ENCODE peak calls at places on chromosome 1, in six cellular contexts. K, H, N, Y, Z and S are unnamed samples. For H3K4me1, the result is how much of the 10 kb centered on the place peaks cover.

GRCh38 chr1:201648911-201649775 is 110.2 kb downstream of the NAV1 start:
- DNase-seq in K (peak), H (peak), N (no peak), Y (peak), Z (peak), S (no peak)

GRCh38 chr1:10467078-10467477 is 5.3 kb downstream of the DFFA start:
- DNase-seq in K (no peak), H (no peak), N (no peak), Y (no peak), Z (no peak), S (no peak)

GRCh38 chr1:55572878-55573734 is 357.9 kb upstream of the USP24 start:
- DNase-seq in K (no peak), H (no peak), N (no peak), Y (no peak), Z (no peak), S (no peak)

GRCh38 chr1:25145775-25146381 is 86.4 kb downstream of the SYF2 start:
- DNase-seq in K (no peak), H (no peak), N (no peak), Y (no peak), Z (no peak), S (peak)

GRCh38 chr1:40309374-40310128 is 7.5 kb downstream of the COL9A2 start:
- DNase-seq in K (no peak), H (no peak), N (no peak), Y (no peak), Z (no peak), S (peak)

GRCh38 chr1:235357485-235358378 is 9.5 kb upstream of the TBCE start:
- DNase-seq in K (no peak), H (no peak), N (no peak), Y (no peak), Z (peak), S (no peak)

GRCh38 chr1:147238053-147238902 is 4.2 kb upstream of the CHD1L start:
- DNase-seq in K (no peak), H (no peak), N (no peak), Y (no peak), Z (no peak), S (no peak)

GRCh38 chr1:202618387-202619022 is 91.7 kb downstream of the SYT2 start:
- DNase-seq in K (no peak), H (peak), N (no peak), Y (no peak), Z (no peak), S (no peak)

GRCh38 chr1:18546026-18546425 is 65.3 kb downstream of the KLHDC7A start:
- DNase-seq in K (no peak), H (no peak), N (no peak), Y (peak), Z (no peak), S (no peak)

GRCh38 chr1:226706664-226707063 is 32.4 kb downstream of the ITPKB start:
- DNase-seq in K (no peak), H (no peak), N (no peak), Y (no peak), Z (no peak), S (no peak)

GRCh38 chr1:64212023-64212422 is 8.6 kb downstream of the UBE2U start:
- DNase-seq in K (no peak), H (no peak), N (no peak), Y (no peak), Z (no peak), S (no peak)

GRCh38 chr1:198183605-198184004 is 26.8 kb downstream of the NEK7 start:
- DNase-seq in K (no peak), H (no peak), N (no peak), Y (no peak), Z (no peak), S (no peak)

GRCh38 chr1:161098161-161099068 is at the start of gene KLHDC9:
- DNase-seq in K (peak), H (peak), N (peak), Y (peak), Z (peak), S (peak)
- H3K27ac ChIP-seq in K (peak), H (peak), N (peak), Y (no peak), Z (peak), S (peak)

DNA sequence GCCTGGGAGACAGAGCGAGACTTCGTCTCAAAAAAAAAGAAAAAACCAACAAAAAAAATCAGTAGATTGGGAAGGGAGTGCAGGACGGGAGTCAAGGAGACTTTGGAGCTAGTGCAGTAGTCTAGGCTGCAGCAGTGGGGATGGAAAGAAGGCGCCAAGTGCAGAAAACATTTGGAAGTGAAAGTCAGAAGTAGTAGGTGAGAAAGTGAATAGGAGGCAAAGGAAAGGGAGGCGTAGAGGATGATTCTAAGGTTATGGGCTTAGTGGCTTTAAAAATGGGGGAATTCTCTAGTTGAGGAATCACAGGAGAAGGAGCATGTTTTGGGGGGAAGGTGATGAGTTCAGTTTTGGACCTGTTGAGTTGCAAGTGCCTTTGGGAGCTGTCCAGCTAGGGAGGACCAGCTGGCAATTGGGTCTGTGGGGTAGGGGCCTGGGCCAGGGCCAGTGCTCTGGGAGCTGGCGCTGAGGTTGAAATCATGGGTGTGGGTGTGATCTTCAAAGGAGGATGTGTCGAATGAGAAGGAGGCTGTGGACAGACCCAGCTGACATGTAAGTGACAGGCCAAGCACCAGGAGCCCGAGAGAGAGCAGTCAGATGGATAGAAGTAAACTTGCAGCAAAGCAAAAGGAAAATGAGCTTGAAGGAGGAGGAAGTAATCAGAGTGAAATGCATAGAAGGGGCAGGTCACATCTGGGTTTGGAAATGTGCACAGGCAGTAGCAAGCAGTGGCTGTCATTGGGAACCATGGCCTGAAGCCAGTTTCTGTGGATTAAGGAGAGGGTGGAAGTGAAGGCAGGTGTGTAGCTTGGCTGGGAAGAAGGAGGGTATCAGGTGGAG is 15.8 kb downstream of the TMCC2 start:
- DNase-seq in K (no peak), H (no peak), N (no peak), Y (no peak), Z (no peak), S (no peak)
- H3K4me1 ChIP-seq in K (under half), H (under half), N (under half), Y (under half), Z (under half), S (under half)

GRCh38 chr1:3551711-3552110 is 59.6 kb downstream of the MEGF6 start:
- DNase-seq in K (no peak), H (no peak), N (no peak), Y (no peak), Z (no peak), S (peak)

GRCh38 chr1:3552751-3553150 is 58.6 kb downstream of the MEGF6 start:
- DNase-seq in K (no peak), H (no peak), N (no peak), Y (no peak), Z (no peak), S (no peak)

GRCh38 chr1:3551290-3551678 is 60.0 kb downstream of the MEGF6 start:
- DNase-seq in K (no peak), H (no peak), N (no peak), Y (peak), Z (no peak), S (no peak)

GRCh38 chr1:3553166-3553939 is 58.0 kb downstream of the MEGF6 start:
- DNase-seq in K (no peak), H (no peak), N (no peak), Y (no peak), Z (peak), S (no peak)

GRCh38 chr1:3552176-3552575 is 59.1 kb downstream of the MEGF6 start:
- DNase-seq in K (no peak), H (no peak), N (no peak), Y (no peak), Z (no peak), S (no peak)
- H3K27ac ChIP-seq in K (no peak), H (no peak), N (no peak), Y (no peak), Z (no peak), S (no peak)

GRCh38 chr1:85579619-85580018 is 942 bp upstream of the CCN1 start:
- DNase-seq in K (no peak), H (peak), N (no peak), Y (peak), Z (no peak), S (no peak)
- H3K4me1 ChIP-seq in K (half or more), H (under half), N (under half), Y (under half), Z (under half), S (under half)

GRCh38 chr1:161018631-161018930 is 2.4 kb downstream of the F11R start:
- DNase-seq in K (no peak), H (no peak), N (no peak), Y (no peak), Z (no peak), S (no peak)

GRCh38 chr1:161019767-161020572 is 982 bp downstream of the F11R start:
- DNase-seq in K (no peak), H (no peak), N (no peak), Y (no peak), Z (no peak), S (no peak)

GRCh38 chr1:161020573-161021167 is at the start of gene F11R:
- DNase-seq in K (peak), H (peak), N (no peak), Y (peak), Z (peak), S (no peak)

GRCh38 chr1:161021168-161021958 is 411 bp upstream of the F11R start:
- DNase-seq in K (peak), H (peak), N (peak), Y (peak), Z (peak), S (peak)

GRCh38 chr1:161017756-161018630 is 3.0 kb downstream of the F11R start:
- DNase-seq in K (no peak), H (no peak), N (no peak), Y (no peak), Z (no peak), S (no peak)
- H3K27ac ChIP-seq in K (peak), H (no peak), N (no peak), Y (no peak), Z (peak), S (no peak)